ENCODE peak calls at places on chromosomes 16 and 17, in nine cellular contexts. N is IMR-90, J is endothelial cell of umbilical vein, P is adrenal gland, X is stomach, F is tibial nerve, V is body of pancreas, O is gastrocnemius medialis, B is uterus. L is an unnamed sample.

GRCh38 chr17:62923515-62924150 is 42.4 kb upstream of the TANC2 start:
- DNase-seq in N (no peak), F (no peak), O (no peak), B (no peak), X (no peak), J (no peak), P (no peak), V (no peak), L (no peak)

GRCh38 chr17:59829217-59830006 is 63.3 kb downstream of the TUBD1 start:
- DNase-seq in P (peak; percentile 47), N (peak; percentile 98), V (no peak), B (no peak), J (peak; percentile 99), X (no peak), F (no peak), O (no peak), L (peak; percentile 84)

GRCh38 chr17:77429985-77430752 is 289.4 kb downstream of the SEC14L1 start:
- DNase-seq in P (peak; percentile 96), J (peak; percentile 92), B (peak; percentile 98), X (peak; percentile 85), O (peak; percentile 87), F (peak; percentile 95), N (peak; percentile 99), V (peak; percentile 80), L (peak; percentile 58)

GRCh38 chr16:56401482-56401881 is 23.9 kb downstream of the AMFR start:
- DNase-seq in N (no peak), X (no peak), F (no peak), O (peak; percentile 92), B (no peak), J (no peak), V (no peak), P (no peak), L (peak; percentile 18)

GRCh38 chr17:46818319-46818928 is at the start of gene WNT3:
- DNase-seq in X (no peak), N (no peak), P (no peak), F (no peak), V (no peak), O (no peak), B (no peak), J (no peak), L (peak; percentile 50)

GRCh38 chr17:46866747-46867146 is 15.4 kb downstream of the WNT9B start:
- DNase-seq in J (no peak), X (no peak), F (no peak), N (no peak), B (no peak), P (no peak), V (no peak), O (no peak), L (no peak)

GRCh38 chr17:76937238-76937637 is 69.0 kb downstream of the MGAT5B start:
- DNase-seq in J (no peak), V (no peak), F (no peak), O (no peak), B (no peak), P (no peak), X (no peak), N (no peak), L (no peak)

GRCh38 chr17:59435238-59435637 is 103.8 kb downstream of the YPEL2 start:
- DNase-seq in X (no peak), O (no peak), P (no peak), J (peak; percentile 82), N (peak; percentile 70), B (no peak), V (no peak), F (no peak), L (no peak)

GRCh38 chr17:40122944-40123810 is 1.4 kb downstream of the MSL1 start:
- DNase-seq in N (peak; percentile 30), V (peak; percentile 56), P (peak; percentile 68), B (peak; percentile 60), O (no peak), X (no peak), F (peak; percentile 26), J (peak; percentile 60), L (peak; percentile 63)

GRCh38 chr17:50047488-50048126 is 8.3 kb upstream of the ITGA3 start:
- DNase-seq in F (no peak), V (no peak), N (peak; percentile 83), X (no peak), B (no peak), J (peak; percentile 82), O (no peak), P (no peak), L (no peak)

GRCh38 chr17:39517224-39517623 is 55.9 kb downstream of the CDK12 start:
- DNase-seq in J (peak; percentile 96), F (no peak), O (no peak), B (no peak), X (no peak), N (no peak), V (no peak), P (no peak), L (no peak)

GRCh38 chr17:56891751-56892150 is 22.1 kb downstream of the TRIM25 start:
- DNase-seq in F (no peak), V (peak; percentile 56), X (peak; percentile 40), O (no peak), B (no peak), P (peak; percentile 47), J (peak; percentile 28), N (no peak), L (peak; percentile 69)

GRCh38 chr17:7711356-7711755 is 6.2 kb upstream of the DNAH2 start:
- DNase-seq in N (no peak), J (no peak), F (no peak), O (no peak), X (no peak), V (no peak), P (no peak), B (no peak), L (no peak)

GRCh38 chr16:31253642-31254045 is 6.1 kb upstream of the ITGAM start:
- DNase-seq in O (peak; percentile 42), F (peak; percentile 28), V (peak; percentile 9), P (peak; percentile 60), N (no peak), J (no peak), X (peak; percentile 27), B (no peak), L (peak; percentile 80)

GRCh38 chr16:4081577-4082021 is 34.6 kb downstream of the ADCY9 start:
- DNase-seq in P (no peak), X (no peak), B (no peak), F (no peak), N (peak; percentile 49), J (no peak), V (no peak), O (no peak), L (no peak)

DNA sequence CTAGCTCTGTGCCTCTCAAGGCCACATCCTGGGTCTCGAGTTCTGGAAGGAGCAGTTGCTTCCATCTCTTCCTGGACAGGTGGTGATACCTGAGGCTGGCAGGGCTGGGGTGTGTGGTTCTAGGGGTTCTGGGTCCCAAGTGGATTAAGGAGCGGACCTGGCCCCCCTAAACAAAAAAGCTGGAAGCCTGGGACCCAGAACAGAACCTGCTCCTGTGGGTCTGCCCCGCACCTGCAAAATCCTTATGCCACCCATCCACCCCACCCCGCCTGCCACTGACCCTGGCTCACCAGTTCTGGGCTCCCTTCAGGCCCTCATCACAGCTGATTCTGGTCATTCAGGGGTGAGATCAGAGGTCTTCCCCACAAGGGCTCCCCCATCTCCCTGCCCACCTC is 44.8 kb downstream of the ADCY7 start:
- DNase-seq in X (peak; percentile 20), B (no peak), P (no peak), J (no peak), N (no peak), O (no peak), F (no peak), V (no peak), L (no peak)
- TF ChIP-seq POLR2A in X (no peak), B (no peak), P (no peak), J (no peak), N (no peak), O (no peak), F (no peak), V (no peak), L (no peak)

GRCh38 chr16:27959914-27960313 is 103.6 kb downstream of the GSG1L start:
- DNase-seq in F (no peak), V (no peak), J (no peak), B (no peak), X (no peak), N (no peak), P (no peak), O (no peak), L (no peak)

GRCh38 chr16:27960619-27961295 is 102.8 kb downstream of the GSG1L start:
- DNase-seq in B (no peak), O (no peak), J (no peak), V (no peak), F (no peak), N (no peak), X (no peak), P (no peak), L (no peak)

GRCh38 chr16:27963471-27963965 is 100.0 kb downstream of the GSG1L start:
- DNase-seq in B (no peak), N (no peak), O (no peak), P (no peak), J (no peak), V (no peak), F (no peak), X (no peak), L (no peak)

GRCh38 chr16:27961296-27961620 is 102.3 kb downstream of the GSG1L start:
- DNase-seq in O (no peak), X (no peak), V (no peak), N (no peak), B (no peak), F (no peak), J (no peak), P (no peak), L (no peak)

GRCh38 chr16:27962197-27962596 is 101.3 kb downstream of the GSG1L start:
- DNase-seq in P (no peak), O (no peak), F (no peak), N (no peak), V (no peak), X (no peak), J (no peak), B (no peak), L (no peak)
- TF ChIP-seq POLR2A in P (no peak), O (no peak), F (no peak), N (no peak), V (no peak), X (no peak), J (no peak), B (no peak), L (no peak)

GRCh38 chr16:11679250-11679649 is 11.0 kb downstream of the SNN start:
- DNase-seq in V (no peak), P (no peak), X (no peak), O (peak; percentile 85), B (no peak), J (no peak), N (no peak), F (no peak), L (no peak)
- TF ChIP-seq POLR2A in V (no peak), P (no peak), X (no peak), O (peak; percentile 56), B (no peak), J (no peak), N (no peak), F (no peak), L (no peak)

DNA sequence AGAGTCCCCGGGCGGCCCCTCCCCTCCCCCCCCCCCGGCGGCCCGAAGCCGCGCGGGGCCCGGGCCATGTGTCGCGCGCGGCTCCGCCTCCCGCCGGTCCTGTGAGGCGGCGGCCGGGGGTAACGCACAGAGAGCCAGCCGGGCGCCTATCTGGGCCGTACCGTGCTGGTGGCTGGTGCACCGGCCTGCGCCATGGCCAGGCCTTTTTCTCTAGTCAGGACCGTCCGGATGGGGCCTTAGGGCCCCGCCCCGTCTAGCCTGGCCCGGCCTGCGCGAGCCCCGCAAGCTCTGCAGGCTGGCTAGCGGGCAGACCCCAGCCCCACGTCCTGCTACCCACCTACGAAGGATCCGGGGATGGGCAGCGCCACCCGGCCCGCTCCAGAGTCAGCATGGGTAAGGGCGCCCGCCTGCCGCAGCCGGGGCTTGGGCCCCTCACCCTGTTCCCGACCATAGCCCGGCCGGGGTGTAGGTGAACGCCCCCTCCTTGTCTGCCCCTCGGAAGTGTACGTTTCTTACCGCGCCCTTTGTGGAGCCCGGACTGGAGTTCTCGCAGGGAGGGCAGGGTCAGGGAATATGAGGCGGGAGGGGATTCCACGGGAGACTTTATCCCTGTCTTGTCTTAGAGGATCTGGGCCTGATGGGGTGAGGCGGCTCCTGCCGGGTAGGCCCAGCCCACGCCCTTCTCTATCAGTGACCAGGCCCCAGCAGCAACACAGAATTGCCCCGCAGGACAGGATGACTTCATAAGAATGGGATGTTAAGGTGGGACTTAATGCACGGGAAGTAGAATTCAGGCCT is at the start of gene CENPT:
- DNase-seq in B (no peak), V (peak; percentile 76), O (no peak), P (peak; percentile 70), J (peak; percentile 58), N (peak; percentile 64), F (no peak), X (peak; percentile 72), L (peak; percentile 89)
- TF ChIP-seq POLR2A in B (no peak), V (peak; percentile 44), O (peak; percentile 37), P (peak; percentile 39), J (no peak), N (peak; percentile 65), F (no peak), X (no peak), L (peak; percentile 32)